ENCODE peak calls at places on chromosomes 4 and X, in five cellular contexts. One of them, this sample, is unnamed.

GRCh38 chrX:130975947-130976346 is 72.9 kb upstream of the ENOX2 start:
- DNase-seq in PC-9: peak; percentile 23
- DNase-seq in T-helper 2 cell: no peak
- DNase-seq in ovary: no peak
- DNase-seq in suprapubic skin: no peak
- DNase-seq in this sample: no peak

GRCh38 chr4:13907255-13907751 is 279.8 kb upstream of the BOD1L1 start:
- DNase-seq in PC-9: peak; percentile 63
- DNase-seq in T-helper 2 cell: no peak
- DNase-seq in ovary: no peak
- DNase-seq in suprapubic skin: no peak
- DNase-seq in this sample: peak; percentile 88

GRCh38 chrX:80812176-80812575 is 2.5 kb upstream of the BRWD3 start:
- DNase-seq in PC-9: no peak
- DNase-seq in T-helper 2 cell: peak; percentile 14
- DNase-seq in ovary: no peak
- DNase-seq in suprapubic skin: no peak
- DNase-seq in this sample: no peak

GRCh38 chrX:19627533-19627932 is 112.2 kb upstream of the MAP3K15 start:
- DNase-seq in PC-9: peak; percentile 25
- DNase-seq in T-helper 2 cell: no peak
- DNase-seq in ovary: no peak
- DNase-seq in suprapubic skin: no peak
- DNase-seq in this sample: no peak

GRCh38 chrX:41868392-41868977 is 54.9 kb downstream of the CASK start:
- DNase-seq in PC-9: no peak
- DNase-seq in T-helper 2 cell: no peak
- DNase-seq in ovary: no peak
- DNase-seq in suprapubic skin: no peak
- DNase-seq in this sample: no peak

GRCh38 chr4:124754671-124755070 is 42.1 kb upstream of the ANKRD50 start:
- DNase-seq in PC-9: no peak
- DNase-seq in T-helper 2 cell: no peak
- DNase-seq in ovary: no peak
- DNase-seq in suprapubic skin: no peak
- DNase-seq in this sample: no peak

GRCh38 chr4:116358633-116359222 is 726.6 kb downstream of the TRAM1L1 start:
- DNase-seq in PC-9: peak; percentile 34
- DNase-seq in T-helper 2 cell: no peak
- DNase-seq in ovary: no peak
- DNase-seq in suprapubic skin: no peak
- DNase-seq in this sample: peak; percentile 27

GRCh38 chr4:99537674-99538073 is 26.2 kb downstream of the TRMT10A start:
- DNase-seq in PC-9: no peak
- DNase-seq in T-helper 2 cell: no peak
- DNase-seq in ovary: no peak
- DNase-seq in suprapubic skin: no peak
- DNase-seq in this sample: no peak

GRCh38 chr4:113113151-113113550 is 63.7 kb downstream of the ANK2 start:
- DNase-seq in PC-9: no peak
- DNase-seq in T-helper 2 cell: no peak
- DNase-seq in ovary: no peak
- DNase-seq in suprapubic skin: no peak
- DNase-seq in this sample: no peak

GRCh38 chr4:52954771-52955170 is 92.7 kb downstream of the RASL11B start:
- DNase-seq in PC-9: no peak
- DNase-seq in T-helper 2 cell: no peak
- DNase-seq in ovary: peak; percentile 83
- DNase-seq in suprapubic skin: no peak
- DNase-seq in this sample: no peak

GRCh38 chrX:110341189-110342035 is 17.2 kb upstream of the RTL9 start:
- DNase-seq in PC-9: no peak
- DNase-seq in T-helper 2 cell: no peak
- DNase-seq in ovary: no peak
- DNase-seq in suprapubic skin: no peak
- DNase-seq in this sample: peak; percentile 6

GRCh38 chrX:149284616-149285015 is 220.5 kb downstream of the IDS start:
- DNase-seq in PC-9: no peak
- DNase-seq in T-helper 2 cell: no peak
- DNase-seq in ovary: no peak
- DNase-seq in suprapubic skin: no peak
- DNase-seq in this sample: no peak

GRCh38 chr4:188986271-188986689 is 847.0 kb downstream of the TRIML1 start:
- DNase-seq in PC-9: no peak
- DNase-seq in T-helper 2 cell: no peak
- DNase-seq in ovary: no peak
- DNase-seq in suprapubic skin: no peak
- DNase-seq in this sample: peak; percentile 53

GRCh38 chr4:86159216-86159615 is 200.6 kb downstream of the MAPK10 start:
- DNase-seq in PC-9: no peak
- DNase-seq in T-helper 2 cell: no peak
- DNase-seq in ovary: no peak
- DNase-seq in suprapubic skin: no peak
- DNase-seq in this sample: no peak

GRCh38 chrX:10971176-10971575 is 140.0 kb upstream of the HCCS start:
- DNase-seq in PC-9: no peak
- DNase-seq in T-helper 2 cell: no peak
- DNase-seq in ovary: no peak
- DNase-seq in suprapubic skin: no peak
- DNase-seq in this sample: no peak

GRCh38 chrX:24283122-24283789 is 30.6 kb downstream of the SUPT20HL2 start:
- DNase-seq in PC-9: no peak
- DNase-seq in T-helper 2 cell: no peak
- DNase-seq in ovary: peak; percentile 50
- DNase-seq in suprapubic skin: no peak
- DNase-seq in this sample: no peak

GRCh38 chrX:9790866-9791265 is 4.6 kb downstream of the SHROOM2 start:
- DNase-seq in PC-9: no peak
- DNase-seq in T-helper 2 cell: no peak
- DNase-seq in ovary: no peak
- DNase-seq in suprapubic skin: no peak
- DNase-seq in this sample: no peak

GRCh38 chrX:65195621-65196020 is 219.4 kb upstream of the ZC4H2 start:
- DNase-seq in PC-9: no peak
- DNase-seq in T-helper 2 cell: no peak
- DNase-seq in ovary: no peak
- DNase-seq in suprapubic skin: no peak
- DNase-seq in this sample: no peak

GRCh38 chrX:10050481-10050880 is 83.3 kb downstream of the CLDN34 start:
- DNase-seq in PC-9: no peak
- DNase-seq in T-helper 2 cell: no peak
- DNase-seq in ovary: no peak
- DNase-seq in suprapubic skin: no peak
- DNase-seq in this sample: no peak

GRCh38 chr4:118296739-118297138 is 56.1 kb downstream of the PRSS12 start:
- DNase-seq in PC-9: no peak
- DNase-seq in T-helper 2 cell: no peak
- DNase-seq in ovary: no peak
- DNase-seq in suprapubic skin: no peak
- DNase-seq in this sample: no peak

GRCh38 chrX:30653415-30654131 is at the start of gene GK:
- DNase-seq in PC-9: peak; percentile 18
- DNase-seq in T-helper 2 cell: no peak
- DNase-seq in ovary: no peak
- DNase-seq in suprapubic skin: no peak
- DNase-seq in this sample: no peak

GRCh38 chrX:116240446-116240845 is 69.9 kb downstream of the AGTR2 start:
- DNase-seq in PC-9: no peak
- DNase-seq in T-helper 2 cell: no peak
- DNase-seq in ovary: no peak
- DNase-seq in suprapubic skin: no peak
- DNase-seq in this sample: no peak

GRCh38 chr4:113576947-113577678 is 184.4 kb downstream of the CAMK2D start:
- DNase-seq in PC-9: no peak
- DNase-seq in T-helper 2 cell: no peak
- DNase-seq in ovary: no peak
- DNase-seq in suprapubic skin: no peak
- DNase-seq in this sample: no peak

GRCh38 chr4:82733636-82734035 is 65.0 kb downstream of the SCD5 start:
- DNase-seq in PC-9: peak; percentile 12
- DNase-seq in T-helper 2 cell: no peak
- DNase-seq in ovary: no peak
- DNase-seq in suprapubic skin: no peak
- DNase-seq in this sample: peak; percentile 84